ENCODE peak calls at places on chromosomes 7 and 10, in seven cellular contexts. L, F, O, M, U, R and A are unnamed samples.

GRCh38 chr10:71251319-71251718 is 38.9 kb downstream of the UNC5B start:
- DNase-seq in U (no peak), F (no peak), M (no peak), R (no peak), O (no peak), L (no peak), A (no peak)

GRCh38 chr10:5018150-5018549 is 14.5 kb upstream of the AKR1C2 start:
- DNase-seq in L (no peak), O (no peak), U (no peak), R (no peak), M (no peak), F (no peak), A (no peak)

GRCh38 chr7:22589641-22590141 is 89.7 kb upstream of the STEAP1B start:
- DNase-seq in F (peak; percentile 81), M (no peak), O (peak; percentile 69), U (no peak), L (no peak), R (no peak), A (peak; percentile 78)

GRCh38 chr7:158450476-158451124 is 137.0 kb downstream of the PTPRN2 start:
- DNase-seq in O (no peak), U (no peak), M (no peak), F (no peak), L (no peak), R (no peak), A (no peak)

GRCh38 chr10:114470956-114471905 is 66.9 kb upstream of the AFAP1L2 start:
- DNase-seq in U (peak; percentile 71), R (peak; percentile 66), F (peak; percentile 77), O (peak; percentile 52), M (peak; percentile 79), L (peak; percentile 77), A (peak; percentile 75)

GRCh38 chr7:7665031-7665430 is 24.5 kb downstream of the UMAD1 start:
- DNase-seq in L (no peak), U (no peak), R (no peak), O (no peak), M (no peak), F (no peak), A (no peak)

GRCh38 chr10:47029181-47029971 is 118.1 kb downstream of the PTPN20 start:
- DNase-seq in F (no peak), L (peak; percentile 35), U (no peak), M (no peak), R (no peak), O (no peak), A (no peak)

GRCh38 chr7:7443951-7444350 is 91.7 kb downstream of the COL28A1 start:
- DNase-seq in R (no peak), M (no peak), O (no peak), L (no peak), F (no peak), U (no peak), A (no peak)

GRCh38 chr10:91712315-91712714 is 79.4 kb upstream of the PPP1R3C start:
- DNase-seq in R (no peak), F (no peak), M (no peak), U (no peak), L (no peak), O (no peak), A (no peak)

GRCh38 chr7:129469930-129470329 is 32.4 kb upstream of the SMKR1 start:
- DNase-seq in F (no peak), O (no peak), M (no peak), U (no peak), R (no peak), L (no peak), A (no peak)

GRCh38 chr10:100793055-100793454 is 47.7 kb downstream of the PAX2 start:
- DNase-seq in R (no peak), U (no peak), O (no peak), M (no peak), F (no peak), L (no peak), A (no peak)

GRCh38 chr10:93198401-93199175 is 124.9 kb downstream of the CYP26A1 start:
- DNase-seq in O (no peak), F (peak; percentile 42), R (peak; percentile 7), M (peak; percentile 34), L (no peak), U (no peak), A (peak; percentile 29)

GRCh38 chr7:27032843-27033242 is 63.0 kb downstream of the HOXA1 start:
- DNase-seq in L (no peak), M (no peak), R (no peak), U (no peak), F (peak; percentile 13), O (no peak), A (peak; percentile 58)

GRCh38 chr7:134500982-134501381 is 26.4 kb upstream of the AKR1B10 start:
- DNase-seq in M (no peak), U (no peak), O (no peak), R (no peak), L (no peak), F (no peak), A (no peak)

GRCh38 chr10:30151581-30152389 is 92.4 kb upstream of the JCAD start:
- DNase-seq in L (no peak), F (peak; percentile 88), O (peak; percentile 22), M (peak; percentile 4), R (peak; percentile 70), U (no peak), A (peak; percentile 92)

GRCh38 chr10:103480521-103480920 is 1.5 kb upstream of the CALHM3 start:
- DNase-seq in U (no peak), R (no peak), M (no peak), L (no peak), F (peak; percentile 40), O (no peak), A (peak; percentile 62)

GRCh38 chr7:150982348-150982747 is 4.2 kb upstream of the KCNH2 start:
- DNase-seq in U (no peak), M (no peak), L (no peak), F (no peak), R (no peak), O (peak; percentile 24), A (no peak)

GRCh38 chr10:128180843-128181242 is 54.6 kb upstream of the MKI67 start:
- DNase-seq in L (peak; percentile 62), R (no peak), F (no peak), M (no peak), O (no peak), U (no peak), A (no peak)

GRCh38 chr10:43230101-43230908 is 36.6 kb downstream of the RASGEF1A start:
- DNase-seq in L (no peak), M (no peak), F (no peak), R (no peak), O (peak; percentile 5), U (no peak), A (no peak)

GRCh38 chr7:50068850-50069551 is 24.0 kb downstream of the ZPBP start:
- DNase-seq in U (peak; percentile 57), O (no peak), L (peak; percentile 58), M (peak; percentile 58), R (peak; percentile 76), F (no peak), A (peak; percentile 15)

GRCh38 chr10:6068422-6068821 is 6.3 kb upstream of the IL2RA start:
- DNase-seq in U (no peak), L (no peak), M (no peak), F (no peak), R (no peak), O (peak; percentile 33), A (no peak)

GRCh38 chr7:66654275-66655112 is 25.8 kb downstream of the KCTD7 start:
- DNase-seq in O (peak; percentile 98), R (peak; percentile 92), M (peak; percentile 99), U (peak; percentile 99), F (peak; percentile 97), L (peak; percentile 98), A (peak; percentile 96)

GRCh38 chr7:105444342-105444938 is 55.7 kb upstream of the SRPK2 start:
- DNase-seq in O (no peak), M (no peak), U (no peak), R (no peak), L (no peak), F (no peak), A (no peak)

GRCh38 chr7:89335490-89335889 is 540.0 kb upstream of the TEX47 start:
- DNase-seq in L (no peak), M (no peak), O (no peak), F (no peak), U (no peak), R (no peak), A (no peak)

GRCh38 chr10:34489973-34490372 is 325.1 kb downstream of the PARD3 start:
- DNase-seq in F (peak; percentile 64), R (peak; percentile 90), L (no peak), O (no peak), M (no peak), U (no peak), A (peak; percentile 69)

GRCh38 chr7:43787771-43788170 is 29.3 kb downstream of the BLVRA start:
- DNase-seq in M (no peak), L (no peak), U (no peak), R (no peak), F (no peak), O (no peak), A (no peak)

GRCh38 chr7:120056227-120056626 is 216.7 kb upstream of the KCND2 start:
- DNase-seq in U (no peak), L (no peak), F (no peak), O (no peak), M (no peak), R (no peak), A (no peak)

GRCh38 chr10:8332730-8333111 is 278.2 kb downstream of the GATA3 start:
- DNase-seq in F (no peak), R (no peak), U (no peak), L (no peak), O (no peak), M (no peak), A (no peak)
- H3K4me3 ChIP-seq in F (no peak overlapping the region), R (no peak overlapping the region), U (no peak overlapping the region), L (peak overlapping the region; percentile 46), O (peak overlapping the region; percentile 56), M (no peak overlapping the region), A (no peak overlapping the region)

DNA sequence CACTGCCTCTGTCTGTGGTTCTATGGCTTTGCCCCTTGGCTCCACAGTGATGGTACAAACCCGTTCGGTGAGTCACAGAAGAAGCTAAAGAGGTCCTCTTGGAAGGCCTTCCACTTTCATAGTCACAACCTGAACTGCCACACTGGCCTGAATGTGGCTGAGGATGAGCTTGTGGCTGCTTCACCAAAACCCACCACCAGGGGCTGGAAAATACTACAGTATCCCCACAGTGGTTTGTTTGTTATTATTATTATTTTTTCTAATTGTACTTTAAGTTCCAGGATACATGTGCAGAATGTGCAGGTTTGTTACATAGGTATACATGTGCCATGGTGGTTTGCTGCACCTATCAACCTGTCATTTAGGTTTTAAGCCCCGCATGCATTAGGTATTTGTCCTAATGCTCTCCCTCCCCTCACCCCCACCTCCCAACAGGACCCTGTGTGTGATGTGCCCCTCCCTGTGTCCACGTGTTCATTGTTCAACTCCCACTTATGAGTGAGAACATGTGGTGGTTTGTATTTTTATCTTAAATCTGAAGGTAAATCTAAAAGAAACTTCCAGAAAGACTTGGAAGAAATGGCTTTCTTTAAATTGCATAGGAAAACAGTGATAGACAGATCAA is 160.8 kb upstream of the NPSR1 start:
- DNase-seq in O (no peak), R (peak; percentile 4), U (no peak), M (no peak), F (no peak), L (no peak), A (no peak)
- TF ChIP-seq CTCF in O (peak; percentile 20), R (peak; percentile 35), U (no peak), M (no peak), F (no peak), L (no peak), A (peak; percentile 7)

GRCh38 chr10:79429751-79430150 is 15.7 kb downstream of the ZCCHC24 start:
- DNase-seq in M (no peak), R (no peak), L (no peak), F (no peak), O (no peak), U (no peak), A (no peak)
- H3K4me3 ChIP-seq in M (no peak overlapping the region), R (no peak overlapping the region), L (no peak overlapping the region), F (no peak overlapping the region), O (no peak overlapping the region), U (no peak overlapping the region), A (no peak overlapping the region)

GRCh38 chr7:107754642-107755041 is 10.7 kb downstream of the CBLL1 start:
- DNase-seq in F (no peak), U (no peak), R (no peak), L (no peak), O (no peak), M (peak; percentile 34), A (no peak)
- TF ChIP-seq CTCF in F (no peak), U (no peak), R (no peak), L (no peak), O (no peak), M (no peak), A (peak; percentile 10)